ENCODE peak calls at places on chromosomes 1 and 21, in six cellular contexts. P, J, L, D, T and B are unnamed samples.

GRCh38 chr1:215682232-215682631 is 115.1 kb downstream of the KCTD3 start:
- DNase-seq in P (no peak), J (no peak), L (no peak), D (no peak), T (no peak), B (no peak)

GRCh38 chr1:234941711-234942320 is 186.8 kb downstream of the TOMM20 start:
- DNase-seq in P (no peak), J (no peak), L (no peak), D (no peak), T (no peak), B (no peak)

GRCh38 chr21:29194342-29194741 is 63.9 kb downstream of the MAP3K7CL start:
- DNase-seq in P (no peak), J (no peak), L (no peak), D (no peak), T (no peak), B (no peak)

GRCh38 chr21:25999935-26000582 is 170.5 kb downstream of the APP start:
- DNase-seq in P (no peak), J (no peak), L (peak; percentile 42), D (peak; percentile 22), T (no peak), B (no peak)

GRCh38 chr1:201095581-201096531 is 16.4 kb downstream of the CACNA1S start:
- DNase-seq in P (no peak), J (no peak), L (no peak), D (no peak), T (peak; percentile 18), B (no peak)

GRCh38 chr21:37863842-37864241 is 52.4 kb downstream of the KCNJ6 start:
- DNase-seq in P (no peak), J (no peak), L (no peak), D (no peak), T (no peak), B (no peak)

GRCh38 chr1:113429461-113430153 is 39.3 kb downstream of the MAGI3 start:
- DNase-seq in P (no peak), J (no peak), L (no peak), D (no peak), T (no peak), B (no peak)

GRCh38 chr1:34827341-34827941 is 32.1 kb downstream of the SMIM12 start:
- DNase-seq in P (no peak), J (no peak), L (no peak), D (no peak), T (no peak), B (no peak)

GRCh38 chr1:240235521-240236288 is 144.0 kb downstream of the FMN2 start:
- DNase-seq in P (no peak), J (no peak), L (no peak), D (no peak), T (peak; percentile 54), B (no peak)

GRCh38 chr1:163321311-163322305 is at the start of gene NUF2:
- DNase-seq in P (peak; percentile 97), J (peak; percentile 95), L (peak; percentile 98), D (peak; percentile 96), T (peak; percentile 98), B (peak; percentile 98)

GRCh38 chr21:41562101-41563000 is 54.4 kb upstream of the TMPRSS2 start:
- DNase-seq in P (no peak), J (no peak), L (peak; percentile 61), D (no peak), T (no peak), B (no peak)

GRCh38 chr1:103171041-103171590 is 62.8 kb upstream of the COL11A1 start:
- DNase-seq in P (no peak), J (no peak), L (no peak), D (no peak), T (no peak), B (no peak)

GRCh38 chr21:45766501-45766900 is 123.0 kb downstream of the PCBP3 start:
- DNase-seq in P (no peak), J (no peak), L (no peak), D (no peak), T (no peak), B (no peak)

GRCh38 chr1:21126324-21126723 is 50.4 kb downstream of the EIF4G3 start:
- DNase-seq in P (no peak), J (no peak), L (no peak), D (no peak), T (no peak), B (no peak)

GRCh38 chr1:15681346-15682290 is 2.5 kb upstream of the PLEKHM2 start:
- DNase-seq in P (no peak), J (no peak), L (no peak), D (no peak), T (no peak), B (no peak)

GRCh38 chr1:78223417-78224215 is 177.8 kb downstream of the GIPC2 start:
- DNase-seq in P (no peak), J (no peak), L (no peak), D (no peak), T (peak; percentile 73), B (no peak)

GRCh38 chr1:8925406-8925805 is 20.3 kb upstream of the CA6 start:
- DNase-seq in P (no peak), J (no peak), L (no peak), D (no peak), T (no peak), B (no peak)

GRCh38 chr1:184771190-184771691 is 16.6 kb upstream of the EDEM3 start:
- DNase-seq in P (no peak), J (no peak), L (peak; percentile 13), D (no peak), T (no peak), B (peak; percentile 84)

GRCh38 chr1:59076612-59077011 is 220.3 kb upstream of the FGGY start:
- DNase-seq in P (no peak), J (no peak), L (no peak), D (no peak), T (no peak), B (no peak)

GRCh38 chr1:91476538-91477217 is 24.0 kb upstream of the CDC7 start:
- DNase-seq in P (no peak), J (no peak), L (no peak), D (no peak), T (no peak), B (no peak)

GRCh38 chr1:109613396-109614147 is 5.8 kb downstream of the GNAT2 start:
- DNase-seq in P (no peak), J (no peak), L (no peak), D (no peak), T (no peak), B (no peak)

GRCh38 chr1:198520524-198521254 is 19.8 kb downstream of the ATP6V1G3 start:
- DNase-seq in P (no peak), J (peak; percentile 34), L (no peak), D (no peak), T (no peak), B (no peak)

GRCh38 chr1:38028105-38028591 is 15.6 kb downstream of the UTP11 start:
- DNase-seq in P (no peak), J (no peak), L (no peak), D (no peak), T (no peak), B (no peak)

GRCh38 chr1:180593382-180593781 is 34.6 kb downstream of the OVAAL start:
- DNase-seq in P (no peak), J (no peak), L (no peak), D (no peak), T (no peak), B (no peak)

GRCh38 chr1:156711011-156711817 is 5.8 kb upstream of the CRABP2 start:
- DNase-seq in P (no peak), J (no peak), L (no peak), D (no peak), T (no peak), B (peak; percentile 78)

GRCh38 chr1:18646776-18647410 is 16.2 kb downstream of the PAX7 start:
- DNase-seq in P (no peak), J (no peak), L (no peak), D (no peak), T (no peak), B (no peak)

GRCh38 chr1:70202173-70202758 is 3.1 kb downstream of the LRRC40 start:
- DNase-seq in P (no peak), J (no peak), L (no peak), D (no peak), T (no peak), B (no peak)

GRCh38 chr1:78126506-78126905 is 80.7 kb downstream of the GIPC2 start:
- DNase-seq in P (no peak), J (no peak), L (no peak), D (no peak), T (no peak), B (no peak)

GRCh38 chr1:113782451-113782850 is 23.2 kb upstream of the PHTF1 start:
- DNase-seq in P (no peak), J (no peak), L (no peak), D (no peak), T (no peak), B (no peak)

GRCh38 chr21:35764586-35764985 is 295.7 kb downstream of the SETD4 start:
- DNase-seq in P (no peak), J (no peak), L (no peak), D (no peak), T (no peak), B (no peak)

GRCh38 chr1:54356680-54357147 is 49.5 kb downstream of the SSBP3 start:
- DNase-seq in P (no peak), J (peak; percentile 11), L (no peak), D (peak; percentile 39), T (no peak), B (no peak)

GRCh38 chr21:14699433-14700410 is 153.6 kb upstream of the SAMSN1 start:
- DNase-seq in P (no peak), J (no peak), L (no peak), D (no peak), T (no peak), B (no peak)

GRCh38 chr21:37085726-37086125 is 12.7 kb downstream of the TTC3 start:
- DNase-seq in P (no peak), J (no peak), L (no peak), D (no peak), T (no peak), B (no peak)

GRCh38 chr1:100523038-100523649 is 14.8 kb upstream of the GPR88 start:
- DNase-seq in P (no peak), J (no peak), L (no peak), D (no peak), T (no peak), B (no peak)

GRCh38 chr1:181166377-181167196 is 78.1 kb downstream of the IER5 start:
- DNase-seq in P (peak; percentile 68), J (peak; percentile 40), L (peak; percentile 74), D (peak; percentile 69), T (peak; percentile 31), B (peak; percentile 82)

GRCh38 chr1:2236695-2237677 is 8.9 kb downstream of the SKI start:
- DNase-seq in P (no peak), J (peak; percentile 56), L (no peak), D (peak; percentile 66), T (no peak), B (no peak)

GRCh38 chr1:28921286-28921869 is 7.0 kb downstream of the EPB41 start:
- DNase-seq in P (no peak), J (no peak), L (no peak), D (no peak), T (no peak), B (no peak)

GRCh38 chr1:244353572-244354091 is 98.1 kb downstream of the ADSS2 start:
- DNase-seq in P (no peak), J (no peak), L (peak; percentile 68), D (no peak), T (peak; percentile 98), B (peak; percentile 43)